ENCODE peak calls at places on chromosomes 1 and 21, in four cellular contexts. U is colonic mucosa, N is tibial nerve, O is PC-9. K is an unnamed sample.

GRCh38 chr1:32186491-32186890 is 7.0 kb downstream of the TXLNA start:
- DNase-seq in U (no peak), N (no peak), O (no peak), K (no peak)

GRCh38 chr1:236759252-236759859 is 35.7 kb upstream of the MTR start:
- DNase-seq in U (no peak), N (no peak), O (no peak), K (no peak)

GRCh38 chr1:171852273-171852672 is 11.0 kb downstream of the DNM3 start:
- DNase-seq in U (no peak), N (no peak), O (no peak), K (no peak)

GRCh38 chr1:171107257-171107940 is 16.7 kb downstream of the FMO3 start:
- DNase-seq in U (no peak), N (no peak), O (no peak), K (no peak)

GRCh38 chr1:147641695-147642592 is 28.4 kb downstream of the ACP6 start:
- DNase-seq in U (peak; percentile 75), N (no peak), O (no peak), K (peak; percentile 49)

GRCh38 chr1:40862008-40862863 is at the start of gene CITED4:
- DNase-seq in U (peak; percentile 95), N (peak; percentile 93), O (peak; percentile 87), K (peak; percentile 97)

GRCh38 chr1:108892356-108893140 is 15.8 kb downstream of the GPSM2 start:
- DNase-seq in U (no peak), N (no peak), O (no peak), K (no peak)

GRCh38 chr1:87046951-87047350 is 132.5 kb downstream of the HS2ST1 start:
- DNase-seq in U (no peak), N (no peak), O (no peak), K (no peak)

GRCh38 chr1:172497230-172497629 is 35.7 kb upstream of the SUCO start:
- DNase-seq in U (no peak), N (no peak), O (peak; percentile 63), K (no peak)

GRCh38 chr1:202145325-202146140 is 996 bp upstream of the ARL8A start:
- DNase-seq in U (no peak), N (no peak), O (no peak), K (no peak)

GRCh38 chr1:217542837-217543236 is 88.1 kb downstream of the GPATCH2 start:
- DNase-seq in U (no peak), N (no peak), O (no peak), K (no peak)

GRCh38 chr1:65952692-65953091 is 160.0 kb downstream of the PDE4B start:
- DNase-seq in U (no peak), N (no peak), O (no peak), K (no peak)

GRCh38 chr1:159214149-159214760 is 9.6 kb downstream of the ACKR1 start:
- DNase-seq in U (peak; percentile 25), N (no peak), O (no peak), K (peak; percentile 28)

GRCh38 chr1:200767326-200767725 is 28.6 kb downstream of the CAMSAP2 start:
- DNase-seq in U (no peak), N (no peak), O (no peak), K (no peak)

GRCh38 chr1:221887758-221888157 is 145.9 kb upstream of the DUSP10 start:
- DNase-seq in U (no peak), N (no peak), O (no peak), K (no peak)

GRCh38 chr1:232319106-232319505 is 310.8 kb downstream of the SIPA1L2 start:
- DNase-seq in U (no peak), N (no peak), O (no peak), K (peak; percentile 24)

DNA sequence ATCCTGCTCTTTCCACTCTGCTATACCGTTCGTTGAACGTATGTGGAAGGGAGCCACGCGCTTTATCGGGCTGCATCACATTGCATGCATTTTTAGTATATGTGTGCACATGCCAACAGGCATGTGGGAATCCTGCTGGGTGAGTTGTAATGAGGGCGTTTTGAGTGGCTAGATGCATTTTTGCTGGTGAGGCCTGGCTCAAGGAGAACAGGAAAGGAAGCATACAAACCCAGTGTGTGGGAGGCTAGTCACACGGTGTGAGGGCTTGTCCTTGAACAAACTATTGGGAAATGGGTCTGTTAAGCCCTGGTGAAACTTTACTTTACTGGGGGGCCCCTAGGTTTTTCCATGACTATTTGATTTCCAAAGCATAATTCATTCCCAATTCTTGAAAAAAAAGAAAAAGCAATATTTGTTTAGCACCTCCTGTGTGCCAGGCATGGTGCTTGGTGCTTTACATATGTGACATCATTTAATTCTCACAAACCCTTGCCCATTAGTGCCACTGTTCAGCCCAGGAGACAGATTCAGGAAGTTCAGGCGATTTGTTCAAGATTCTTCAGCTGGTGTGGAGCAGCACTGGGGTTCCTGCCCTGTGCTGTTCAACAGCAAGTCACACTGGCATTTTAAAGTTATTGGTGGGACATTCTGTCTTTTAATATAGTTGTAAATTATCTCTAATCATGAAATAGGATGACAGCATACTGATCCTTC is 25.6 kb upstream of the JUN start:
- DNase-seq in U (no peak), N (no peak), O (no peak), K (peak; percentile 85)
- H3K27ac ChIP-seq in U (no peak overlapping the region), N (no peak overlapping the region), O (no peak overlapping the region), K (peak overlapping the region; percentile 63)

GRCh38 chr21:41759926-41760325 is 6.9 kb downstream of the RIPK4 start:
- DNase-seq in U (no peak), N (no peak), O (no peak), K (no peak)

GRCh38 chr21:41761211-41762181 is 5.4 kb downstream of the RIPK4 start:
- DNase-seq in U (no peak), N (peak; percentile 26), O (peak; percentile 91), K (peak; percentile 79)

GRCh38 chr21:41758550-41758949 is 8.3 kb downstream of the RIPK4 start:
- DNase-seq in U (no peak), N (no peak), O (peak; percentile 94), K (no peak)

GRCh38 chr21:41760411-41760810 is 6.4 kb downstream of the RIPK4 start:
- DNase-seq in U (no peak), N (no peak), O (no peak), K (peak; percentile 52)

GRCh38 chr21:41759214-41759840 is 7.5 kb downstream of the RIPK4 start:
- DNase-seq in U (no peak), N (no peak), O (peak; percentile 65), K (peak; percentile 25)
- H3K27ac ChIP-seq in U (no peak overlapping the region), N (no peak overlapping the region), O (peak overlapping the region; percentile 99), K (no peak overlapping the region)

GRCh38 chr1:46516551-46516950 is 26.9 kb downstream of the DMBX1 start:
- DNase-seq in U (no peak), N (no peak), O (no peak), K (no peak)
- H3K27ac ChIP-seq in U (peak overlapping the region; percentile 44), N (no peak overlapping the region), O (peak overlapping the region; percentile 34), K (no peak overlapping the region)

GRCh38 chr1:7430047-7430608 is 341.0 kb upstream of the VAMP3 start:
- DNase-seq in U (no peak), N (no peak), O (no peak), K (no peak)
- H3K27ac ChIP-seq in U (no peak overlapping the region), N (no peak overlapping the region), O (no peak overlapping the region), K (no peak overlapping the region)

GRCh38 chr1:21922103-21923014 is 14.8 kb downstream of the HSPG2 start:
- DNase-seq in U (no peak), N (no peak), O (no peak), K (no peak)
- H3K27ac ChIP-seq in U (no peak overlapping the region), N (peak overlapping the region; percentile 53), O (no peak overlapping the region), K (no peak overlapping the region)

K was measured in upper lobe of left lung.